ENCODE peak calls at places on chromosomes 12 and 14, in four cellular contexts. One of them, this sample, is unnamed.

GRCh38 chr14:102616318-102616717 is 23.9 kb downstream of the RCOR1 start:
- DNase-seq in activated T-helper 1 cell treated with anti-CD3 and anti-CD28 coated beads, Interleukin-2, amount 50 U/mL, for 16 hours: no peak
- DNase-seq in DMS53: no peak
- DNase-seq in NCI-H1417: no peak
- DNase-seq in this sample: no peak

GRCh38 chr12:75389061-75389460 is 1.8 kb upstream of the GLIPR1L2 start:
- DNase-seq in activated T-helper 1 cell treated with anti-CD3 and anti-CD28 coated beads, Interleukin-2, amount 50 U/mL, for 16 hours: no peak
- DNase-seq in DMS53: peak; percentile 59
- DNase-seq in NCI-H1417: no peak
- DNase-seq in this sample: no peak

GRCh38 chr12:98741229-98741614 is 96.1 kb downstream of the APAF1 start:
- DNase-seq in activated T-helper 1 cell treated with anti-CD3 and anti-CD28 coated beads, Interleukin-2, amount 50 U/mL, for 16 hours: peak; percentile 3
- DNase-seq in DMS53: no peak
- DNase-seq in NCI-H1417: no peak
- DNase-seq in this sample: no peak

GRCh38 chr12:65084579-65084978 is 36.5 kb downstream of the WIF1 start:
- DNase-seq in activated T-helper 1 cell treated with anti-CD3 and anti-CD28 coated beads, Interleukin-2, amount 50 U/mL, for 16 hours: no peak
- DNase-seq in DMS53: no peak
- DNase-seq in NCI-H1417: no peak
- DNase-seq in this sample: no peak

GRCh38 chr12:51889216-51890134 is 1.6 kb downstream of the ANKRD33 start:
- DNase-seq in activated T-helper 1 cell treated with anti-CD3 and anti-CD28 coated beads, Interleukin-2, amount 50 U/mL, for 16 hours: no peak
- DNase-seq in DMS53: no peak
- DNase-seq in NCI-H1417: no peak
- DNase-seq in this sample: no peak

GRCh38 chr14:97458302-97459137 is 661.3 kb downstream of the VRK1 start:
- DNase-seq in activated T-helper 1 cell treated with anti-CD3 and anti-CD28 coated beads, Interleukin-2, amount 50 U/mL, for 16 hours: peak; percentile 63
- DNase-seq in DMS53: no peak
- DNase-seq in NCI-H1417: no peak
- DNase-seq in this sample: no peak

GRCh38 chr14:36852853-36853634 is 191.4 kb downstream of the PAX9 start:
- DNase-seq in activated T-helper 1 cell treated with anti-CD3 and anti-CD28 coated beads, Interleukin-2, amount 50 U/mL, for 16 hours: no peak
- DNase-seq in DMS53: no peak
- DNase-seq in NCI-H1417: no peak
- DNase-seq in this sample: no peak

GRCh38 chr12:43978546-43978945 is 142.7 kb downstream of the TMEM117 start:
- DNase-seq in activated T-helper 1 cell treated with anti-CD3 and anti-CD28 coated beads, Interleukin-2, amount 50 U/mL, for 16 hours: no peak
- DNase-seq in DMS53: no peak
- DNase-seq in NCI-H1417: no peak
- DNase-seq in this sample: no peak

GRCh38 chr12:131609762-131610161 is 101.1 kb upstream of the SFSWAP start:
- DNase-seq in activated T-helper 1 cell treated with anti-CD3 and anti-CD28 coated beads, Interleukin-2, amount 50 U/mL, for 16 hours: no peak
- DNase-seq in DMS53: no peak
- DNase-seq in NCI-H1417: no peak
- DNase-seq in this sample: no peak

GRCh38 chr14:68501621-68502052 is 291.2 kb downstream of the ZFP36L1 start:
- DNase-seq in activated T-helper 1 cell treated with anti-CD3 and anti-CD28 coated beads, Interleukin-2, amount 50 U/mL, for 16 hours: no peak
- DNase-seq in DMS53: no peak
- DNase-seq in NCI-H1417: no peak
- DNase-seq in this sample: no peak

GRCh38 chr12:53286448-53286847 is 8.9 kb upstream of the PFDN5 start:
- DNase-seq in activated T-helper 1 cell treated with anti-CD3 and anti-CD28 coated beads, Interleukin-2, amount 50 U/mL, for 16 hours: no peak
- DNase-seq in DMS53: no peak
- DNase-seq in NCI-H1417: no peak
- DNase-seq in this sample: no peak

GRCh38 chr14:76617440-76617839 is 143.8 kb upstream of the VASH1 start:
- DNase-seq in activated T-helper 1 cell treated with anti-CD3 and anti-CD28 coated beads, Interleukin-2, amount 50 U/mL, for 16 hours: no peak
- DNase-seq in DMS53: no peak
- DNase-seq in NCI-H1417: no peak
- DNase-seq in this sample: no peak

GRCh38 chr12:59036973-59037807 is 116.9 kb upstream of the LRIG3 start:
- DNase-seq in activated T-helper 1 cell treated with anti-CD3 and anti-CD28 coated beads, Interleukin-2, amount 50 U/mL, for 16 hours: no peak
- DNase-seq in DMS53: no peak
- DNase-seq in NCI-H1417: no peak
- DNase-seq in this sample: no peak

GRCh38 chr14:31933716-31934115 is 143.4 kb upstream of the ARHGAP5 start:
- DNase-seq in activated T-helper 1 cell treated with anti-CD3 and anti-CD28 coated beads, Interleukin-2, amount 50 U/mL, for 16 hours: no peak
- DNase-seq in DMS53: no peak
- DNase-seq in NCI-H1417: peak; percentile 31
- DNase-seq in this sample: no peak

GRCh38 chr12:52372216-52373154 is 5.2 kb upstream of the KRT85 start:
- DNase-seq in activated T-helper 1 cell treated with anti-CD3 and anti-CD28 coated beads, Interleukin-2, amount 50 U/mL, for 16 hours: no peak
- DNase-seq in DMS53: peak; percentile 91
- DNase-seq in NCI-H1417: peak; percentile 80
- DNase-seq in this sample: no peak

GRCh38 chr12:101857043-101857558 is 20.3 kb upstream of the DRAM1 start:
- DNase-seq in activated T-helper 1 cell treated with anti-CD3 and anti-CD28 coated beads, Interleukin-2, amount 50 U/mL, for 16 hours: no peak
- DNase-seq in DMS53: no peak
- DNase-seq in NCI-H1417: no peak
- DNase-seq in this sample: no peak

GRCh38 chr14:49852351-49853157 is at the start of gene NEMF:
- DNase-seq in activated T-helper 1 cell treated with anti-CD3 and anti-CD28 coated beads, Interleukin-2, amount 50 U/mL, for 16 hours: peak; percentile 59
- DNase-seq in DMS53: peak; percentile 92
- DNase-seq in NCI-H1417: peak; percentile 99
- DNase-seq in this sample: peak; percentile 46

GRCh38 chr12:121894633-121895032 is 6.0 kb downstream of the PSMD9 start:
- DNase-seq in activated T-helper 1 cell treated with anti-CD3 and anti-CD28 coated beads, Interleukin-2, amount 50 U/mL, for 16 hours: no peak
- DNase-seq in DMS53: peak; percentile 41
- DNase-seq in NCI-H1417: no peak
- DNase-seq in this sample: no peak

GRCh38 chr14:20350280-20350679 is 6.8 kb downstream of the PARP2 start:
- DNase-seq in activated T-helper 1 cell treated with anti-CD3 and anti-CD28 coated beads, Interleukin-2, amount 50 U/mL, for 16 hours: no peak
- DNase-seq in DMS53: no peak
- DNase-seq in NCI-H1417: no peak
- DNase-seq in this sample: no peak

This sample was measured in D721Med.